ENCODE peak calls at places on chromosomes 11 and 22, in seven cellular contexts. One of them, this sample, is unnamed.

GRCh38 chr11:116547571-116547970 is 225.2 kb downstream of the BUD13 start:
- DNase-seq in naive thymus-derived CD4-positive, alpha-beta T cell: no peak
- DNase-seq in colonic mucosa: no peak
- DNase-seq in AG04449: no peak
- DNase-seq in AG09319: no peak
- DNase-seq in stimulated activated CD4-positive, alpha-beta T cell treated with anti-CD3 and anti-CD28 coated beads, Interleukin-1b, Interleukin-23, amount 100 ng/mL, for 1 hour: no peak
- DNase-seq in Caki2: no peak
- DNase-seq in this sample: no peak

GRCh38 chr11:44658451-44658850 is 68.3 kb upstream of the TSPAN18 start:
- DNase-seq in naive thymus-derived CD4-positive, alpha-beta T cell: no peak
- DNase-seq in colonic mucosa: no peak
- DNase-seq in AG04449: no peak
- DNase-seq in AG09319: no peak
- DNase-seq in stimulated activated CD4-positive, alpha-beta T cell treated with anti-CD3 and anti-CD28 coated beads, Interleukin-1b, Interleukin-23, amount 100 ng/mL, for 1 hour: no peak
- DNase-seq in Caki2: no peak
- DNase-seq in this sample: peak

GRCh38 chr22:49372530-49373288 is 455.0 kb downstream of the BRD1 start:
- DNase-seq in naive thymus-derived CD4-positive, alpha-beta T cell: no peak
- DNase-seq in colonic mucosa: peak
- DNase-seq in AG04449: no peak
- DNase-seq in AG09319: no peak
- DNase-seq in stimulated activated CD4-positive, alpha-beta T cell treated with anti-CD3 and anti-CD28 coated beads, Interleukin-1b, Interleukin-23, amount 100 ng/mL, for 1 hour: no peak
- DNase-seq in Caki2: peak
- DNase-seq in this sample: no peak

GRCh38 chr11:105937331-105937730 is 84.7 kb downstream of the MSANTD4 start:
- DNase-seq in naive thymus-derived CD4-positive, alpha-beta T cell: no peak
- DNase-seq in colonic mucosa: no peak
- DNase-seq in AG04449: no peak
- DNase-seq in AG09319: no peak
- DNase-seq in stimulated activated CD4-positive, alpha-beta T cell treated with anti-CD3 and anti-CD28 coated beads, Interleukin-1b, Interleukin-23, amount 100 ng/mL, for 1 hour: no peak
- DNase-seq in Caki2: peak
- DNase-seq in this sample: no peak

GRCh38 chr11:121351089-121351488 is 58.5 kb downstream of the SC5D start:
- DNase-seq in naive thymus-derived CD4-positive, alpha-beta T cell: no peak
- DNase-seq in colonic mucosa: no peak
- DNase-seq in AG04449: no peak
- DNase-seq in AG09319: no peak
- DNase-seq in stimulated activated CD4-positive, alpha-beta T cell treated with anti-CD3 and anti-CD28 coated beads, Interleukin-1b, Interleukin-23, amount 100 ng/mL, for 1 hour: no peak
- DNase-seq in Caki2: no peak
- DNase-seq in this sample: no peak

GRCh38 chr22:30910358-30910757 is 58.2 kb downstream of the MORC2 start:
- DNase-seq in naive thymus-derived CD4-positive, alpha-beta T cell: no peak
- DNase-seq in colonic mucosa: no peak
- DNase-seq in AG04449: no peak
- DNase-seq in AG09319: no peak
- DNase-seq in stimulated activated CD4-positive, alpha-beta T cell treated with anti-CD3 and anti-CD28 coated beads, Interleukin-1b, Interleukin-23, amount 100 ng/mL, for 1 hour: no peak
- DNase-seq in Caki2: no peak
- DNase-seq in this sample: no peak

GRCh38 chr11:46298699-46299424 is 21.4 kb downstream of the CREB3L1 start:
- DNase-seq in naive thymus-derived CD4-positive, alpha-beta T cell: no peak
- DNase-seq in colonic mucosa: no peak
- DNase-seq in AG04449: no peak
- DNase-seq in AG09319: no peak
- DNase-seq in stimulated activated CD4-positive, alpha-beta T cell treated with anti-CD3 and anti-CD28 coated beads, Interleukin-1b, Interleukin-23, amount 100 ng/mL, for 1 hour: no peak
- DNase-seq in Caki2: no peak
- DNase-seq in this sample: no peak

GRCh38 chr11:29333993-29334780 is 682.6 kb downstream of the KCNA4 start:
- DNase-seq in naive thymus-derived CD4-positive, alpha-beta T cell: no peak
- DNase-seq in colonic mucosa: no peak
- DNase-seq in AG04449: no peak
- DNase-seq in AG09319: no peak
- DNase-seq in stimulated activated CD4-positive, alpha-beta T cell treated with anti-CD3 and anti-CD28 coated beads, Interleukin-1b, Interleukin-23, amount 100 ng/mL, for 1 hour: no peak
- DNase-seq in Caki2: peak
- DNase-seq in this sample: no peak

GRCh38 chr11:64720640-64721358 is 2.2 kb downstream of the NRXN2 start:
- DNase-seq in naive thymus-derived CD4-positive, alpha-beta T cell: no peak
- DNase-seq in colonic mucosa: no peak
- DNase-seq in AG04449: no peak
- DNase-seq in AG09319: no peak
- DNase-seq in stimulated activated CD4-positive, alpha-beta T cell treated with anti-CD3 and anti-CD28 coated beads, Interleukin-1b, Interleukin-23, amount 100 ng/mL, for 1 hour: no peak
- DNase-seq in Caki2: no peak
- DNase-seq in this sample: no peak

GRCh38 chr11:74551754-74552145 is 40.6 kb upstream of the POLD3 start:
- DNase-seq in naive thymus-derived CD4-positive, alpha-beta T cell: no peak
- DNase-seq in colonic mucosa: no peak
- DNase-seq in AG04449: no peak
- DNase-seq in AG09319: no peak
- DNase-seq in stimulated activated CD4-positive, alpha-beta T cell treated with anti-CD3 and anti-CD28 coated beads, Interleukin-1b, Interleukin-23, amount 100 ng/mL, for 1 hour: no peak
- DNase-seq in Caki2: no peak
- DNase-seq in this sample: no peak

GRCh38 chr22:19519041-19519926 is 4.9 kb downstream of the CLDN5 start:
- DNase-seq in naive thymus-derived CD4-positive, alpha-beta T cell: no peak
- DNase-seq in colonic mucosa: no peak
- DNase-seq in AG04449: no peak
- DNase-seq in AG09319: no peak
- DNase-seq in stimulated activated CD4-positive, alpha-beta T cell treated with anti-CD3 and anti-CD28 coated beads, Interleukin-1b, Interleukin-23, amount 100 ng/mL, for 1 hour: no peak
- DNase-seq in Caki2: no peak
- DNase-seq in this sample: no peak

GRCh38 chr11:126601136-126601535 is 245.7 kb downstream of the ST3GAL4 start:
- DNase-seq in naive thymus-derived CD4-positive, alpha-beta T cell: no peak
- DNase-seq in colonic mucosa: no peak
- DNase-seq in AG04449: no peak
- DNase-seq in AG09319: no peak
- DNase-seq in stimulated activated CD4-positive, alpha-beta T cell treated with anti-CD3 and anti-CD28 coated beads, Interleukin-1b, Interleukin-23, amount 100 ng/mL, for 1 hour: no peak
- DNase-seq in Caki2: no peak
- DNase-seq in this sample: no peak

GRCh38 chr11:121300313-121300971 is 7.9 kb downstream of the SC5D start:
- DNase-seq in naive thymus-derived CD4-positive, alpha-beta T cell: no peak
- DNase-seq in colonic mucosa: no peak
- DNase-seq in AG04449: no peak
- DNase-seq in AG09319: no peak
- DNase-seq in stimulated activated CD4-positive, alpha-beta T cell treated with anti-CD3 and anti-CD28 coated beads, Interleukin-1b, Interleukin-23, amount 100 ng/mL, for 1 hour: no peak
- DNase-seq in Caki2: no peak
- DNase-seq in this sample: no peak

GRCh38 chr11:42012261-42012660 is 552.8 kb upstream of the LRRC4C start:
- DNase-seq in naive thymus-derived CD4-positive, alpha-beta T cell: no peak
- DNase-seq in colonic mucosa: no peak
- DNase-seq in AG04449: no peak
- DNase-seq in AG09319: no peak
- DNase-seq in stimulated activated CD4-positive, alpha-beta T cell treated with anti-CD3 and anti-CD28 coated beads, Interleukin-1b, Interleukin-23, amount 100 ng/mL, for 1 hour: no peak
- DNase-seq in Caki2: no peak
- DNase-seq in this sample: no peak

GRCh38 chr11:21411114-21411513 is 741.7 kb downstream of the NELL1 start:
- DNase-seq in naive thymus-derived CD4-positive, alpha-beta T cell: no peak
- DNase-seq in colonic mucosa: no peak
- DNase-seq in AG04449: no peak
- DNase-seq in AG09319: no peak
- DNase-seq in stimulated activated CD4-positive, alpha-beta T cell treated with anti-CD3 and anti-CD28 coated beads, Interleukin-1b, Interleukin-23, amount 100 ng/mL, for 1 hour: no peak
- DNase-seq in Caki2: no peak
- DNase-seq in this sample: no peak

GRCh38 chr11:47413908-47414684 is 5.7 kb downstream of the SLC39A13 start:
- DNase-seq in naive thymus-derived CD4-positive, alpha-beta T cell: no peak
- DNase-seq in colonic mucosa: no peak
- DNase-seq in AG04449: no peak
- DNase-seq in AG09319: no peak
- DNase-seq in stimulated activated CD4-positive, alpha-beta T cell treated with anti-CD3 and anti-CD28 coated beads, Interleukin-1b, Interleukin-23, amount 100 ng/mL, for 1 hour: no peak
- DNase-seq in Caki2: no peak
- DNase-seq in this sample: no peak

GRCh38 chr11:63620928-63621539 is 6.8 kb upstream of the PLAAT3 start:
- DNase-seq in naive thymus-derived CD4-positive, alpha-beta T cell: no peak
- DNase-seq in colonic mucosa: no peak
- DNase-seq in AG04449: no peak
- DNase-seq in AG09319: no peak
- DNase-seq in stimulated activated CD4-positive, alpha-beta T cell treated with anti-CD3 and anti-CD28 coated beads, Interleukin-1b, Interleukin-23, amount 100 ng/mL, for 1 hour: no peak
- DNase-seq in Caki2: no peak
- DNase-seq in this sample: no peak

GRCh38 chr22:46421272-46421671 is 85.8 kb downstream of the TRMU start:
- DNase-seq in naive thymus-derived CD4-positive, alpha-beta T cell: no peak
- DNase-seq in colonic mucosa: no peak
- DNase-seq in AG04449: no peak
- DNase-seq in AG09319: no peak
- DNase-seq in stimulated activated CD4-positive, alpha-beta T cell treated with anti-CD3 and anti-CD28 coated beads, Interleukin-1b, Interleukin-23, amount 100 ng/mL, for 1 hour: no peak
- DNase-seq in Caki2: peak
- DNase-seq in this sample: peak

GRCh38 chr11:37108436-37109204 is 510.6 kb upstream of the RAG2 start:
- DNase-seq in naive thymus-derived CD4-positive, alpha-beta T cell: no peak
- DNase-seq in colonic mucosa: no peak
- DNase-seq in AG04449: no peak
- DNase-seq in AG09319: no peak
- DNase-seq in stimulated activated CD4-positive, alpha-beta T cell treated with anti-CD3 and anti-CD28 coated beads, Interleukin-1b, Interleukin-23, amount 100 ng/mL, for 1 hour: no peak
- DNase-seq in Caki2: no peak
- DNase-seq in this sample: no peak

GRCh38 chr11:126029805-126030204 is 32.9 kb downstream of the CDON start:
- DNase-seq in naive thymus-derived CD4-positive, alpha-beta T cell: no peak
- DNase-seq in colonic mucosa: no peak
- DNase-seq in AG04449: no peak
- DNase-seq in AG09319: no peak
- DNase-seq in stimulated activated CD4-positive, alpha-beta T cell treated with anti-CD3 and anti-CD28 coated beads, Interleukin-1b, Interleukin-23, amount 100 ng/mL, for 1 hour: no peak
- DNase-seq in Caki2: no peak
- DNase-seq in this sample: no peak

GRCh38 chr11:65471410-65471762 is 27.5 kb upstream of the MALAT1 start:
- DNase-seq in naive thymus-derived CD4-positive, alpha-beta T cell: no peak
- DNase-seq in colonic mucosa: peak
- DNase-seq in AG04449: no peak
- DNase-seq in AG09319: no peak
- DNase-seq in stimulated activated CD4-positive, alpha-beta T cell treated with anti-CD3 and anti-CD28 coated beads, Interleukin-1b, Interleukin-23, amount 100 ng/mL, for 1 hour: no peak
- DNase-seq in Caki2: no peak
- DNase-seq in this sample: no peak

GRCh38 chr22:30078320-30079311 is 1.6 kb upstream of the HORMAD2 start:
- DNase-seq in naive thymus-derived CD4-positive, alpha-beta T cell: peak
- DNase-seq in colonic mucosa: no peak
- DNase-seq in AG04449: no peak
- DNase-seq in AG09319: no peak
- DNase-seq in stimulated activated CD4-positive, alpha-beta T cell treated with anti-CD3 and anti-CD28 coated beads, Interleukin-1b, Interleukin-23, amount 100 ng/mL, for 1 hour: no peak
- DNase-seq in Caki2: no peak
- DNase-seq in this sample: peak

GRCh38 chr11:22555901-22556300 is 69.7 kb downstream of the FANCF start:
- DNase-seq in naive thymus-derived CD4-positive, alpha-beta T cell: no peak
- DNase-seq in colonic mucosa: no peak
- DNase-seq in AG04449: no peak
- DNase-seq in AG09319: no peak
- DNase-seq in stimulated activated CD4-positive, alpha-beta T cell treated with anti-CD3 and anti-CD28 coated beads, Interleukin-1b, Interleukin-23, amount 100 ng/mL, for 1 hour: no peak
- DNase-seq in Caki2: no peak
- DNase-seq in this sample: no peak

GRCh38 chr11:68044898-68045351 is 6.1 kb downstream of the TCIRG1 start:
- DNase-seq in naive thymus-derived CD4-positive, alpha-beta T cell: no peak
- DNase-seq in colonic mucosa: no peak
- DNase-seq in AG04449: no peak
- DNase-seq in AG09319: no peak
- DNase-seq in stimulated activated CD4-positive, alpha-beta T cell treated with anti-CD3 and anti-CD28 coated beads, Interleukin-1b, Interleukin-23, amount 100 ng/mL, for 1 hour: no peak
- DNase-seq in Caki2: no peak
- DNase-seq in this sample: no peak

GRCh38 chr11:44651535-44652130 is 75.1 kb upstream of the TSPAN18 start:
- DNase-seq in naive thymus-derived CD4-positive, alpha-beta T cell: no peak
- DNase-seq in colonic mucosa: no peak
- DNase-seq in AG04449: no peak
- DNase-seq in AG09319: no peak
- DNase-seq in stimulated activated CD4-positive, alpha-beta T cell treated with anti-CD3 and anti-CD28 coated beads, Interleukin-1b, Interleukin-23, amount 100 ng/mL, for 1 hour: no peak
- DNase-seq in Caki2: no peak
- DNase-seq in this sample: no peak

GRCh38 chr11:111939836-111940604 is 2.9 kb downstream of the DIXDC1 start:
- DNase-seq in naive thymus-derived CD4-positive, alpha-beta T cell: no peak
- DNase-seq in colonic mucosa: no peak
- DNase-seq in AG04449: peak
- DNase-seq in AG09319: peak
- DNase-seq in stimulated activated CD4-positive, alpha-beta T cell treated with anti-CD3 and anti-CD28 coated beads, Interleukin-1b, Interleukin-23, amount 100 ng/mL, for 1 hour: no peak
- DNase-seq in Caki2: peak
- DNase-seq in this sample: no peak

GRCh38 chr22:50446708-50447575 is 27.9 kb downstream of the SBF1 start:
- DNase-seq in naive thymus-derived CD4-positive, alpha-beta T cell: no peak
- DNase-seq in colonic mucosa: no peak
- DNase-seq in AG04449: no peak
- DNase-seq in AG09319: no peak
- DNase-seq in stimulated activated CD4-positive, alpha-beta T cell treated with anti-CD3 and anti-CD28 coated beads, Interleukin-1b, Interleukin-23, amount 100 ng/mL, for 1 hour: no peak
- DNase-seq in Caki2: no peak
- DNase-seq in this sample: no peak

GRCh38 chr11:96101146-96101545 is 177.2 kb upstream of the MTMR2 start:
- DNase-seq in naive thymus-derived CD4-positive, alpha-beta T cell: no peak
- DNase-seq in colonic mucosa: no peak
- DNase-seq in AG04449: no peak
- DNase-seq in AG09319: no peak
- DNase-seq in stimulated activated CD4-positive, alpha-beta T cell treated with anti-CD3 and anti-CD28 coated beads, Interleukin-1b, Interleukin-23, amount 100 ng/mL, for 1 hour: no peak
- DNase-seq in Caki2: peak
- DNase-seq in this sample: no peak

GRCh38 chr11:95788921-95789505 is 569 bp downstream of the FAM76B start:
- DNase-seq in naive thymus-derived CD4-positive, alpha-beta T cell: no peak
- DNase-seq in colonic mucosa: no peak
- DNase-seq in AG04449: no peak
- DNase-seq in AG09319: no peak
- DNase-seq in stimulated activated CD4-positive, alpha-beta T cell treated with anti-CD3 and anti-CD28 coated beads, Interleukin-1b, Interleukin-23, amount 100 ng/mL, for 1 hour: no peak
- DNase-seq in Caki2: peak
- DNase-seq in this sample: peak

GRCh38 chr22:49623715-49624114 is 204.0 kb downstream of the BRD1 start:
- DNase-seq in naive thymus-derived CD4-positive, alpha-beta T cell: no peak
- DNase-seq in colonic mucosa: no peak
- DNase-seq in AG04449: no peak
- DNase-seq in AG09319: no peak
- DNase-seq in stimulated activated CD4-positive, alpha-beta T cell treated with anti-CD3 and anti-CD28 coated beads, Interleukin-1b, Interleukin-23, amount 100 ng/mL, for 1 hour: no peak
- DNase-seq in Caki2: no peak
- DNase-seq in this sample: no peak

GRCh38 chr11:129280027-129280811 is 88.1 kb upstream of the ARHGAP32 start:
- DNase-seq in naive thymus-derived CD4-positive, alpha-beta T cell: peak
- DNase-seq in colonic mucosa: no peak
- DNase-seq in AG04449: no peak
- DNase-seq in AG09319: no peak
- DNase-seq in stimulated activated CD4-positive, alpha-beta T cell treated with anti-CD3 and anti-CD28 coated beads, Interleukin-1b, Interleukin-23, amount 100 ng/mL, for 1 hour: no peak
- DNase-seq in Caki2: no peak
- DNase-seq in this sample: no peak

GRCh38 chr11:65786786-65787636 is at the start of gene OVOL1:
- DNase-seq in naive thymus-derived CD4-positive, alpha-beta T cell: no peak
- DNase-seq in colonic mucosa: peak
- DNase-seq in AG04449: no peak
- DNase-seq in AG09319: no peak
- DNase-seq in stimulated activated CD4-positive, alpha-beta T cell treated with anti-CD3 and anti-CD28 coated beads, Interleukin-1b, Interleukin-23, amount 100 ng/mL, for 1 hour: no peak
- DNase-seq in Caki2: no peak
- DNase-seq in this sample: peak

GRCh38 chr11:92920295-92920694 is 49.2 kb upstream of the MTNR1B start:
- DNase-seq in naive thymus-derived CD4-positive, alpha-beta T cell: no peak
- DNase-seq in colonic mucosa: no peak
- DNase-seq in AG04449: no peak
- DNase-seq in AG09319: no peak
- DNase-seq in stimulated activated CD4-positive, alpha-beta T cell treated with anti-CD3 and anti-CD28 coated beads, Interleukin-1b, Interleukin-23, amount 100 ng/mL, for 1 hour: no peak
- DNase-seq in Caki2: no peak
- DNase-seq in this sample: no peak

GRCh38 chr11:83951521-83951920 is 665.4 kb upstream of the CCDC90B start:
- DNase-seq in naive thymus-derived CD4-positive, alpha-beta T cell: no peak
- DNase-seq in colonic mucosa: peak
- DNase-seq in AG04449: no peak
- DNase-seq in AG09319: no peak
- DNase-seq in stimulated activated CD4-positive, alpha-beta T cell treated with anti-CD3 and anti-CD28 coated beads, Interleukin-1b, Interleukin-23, amount 100 ng/mL, for 1 hour: no peak
- DNase-seq in Caki2: no peak
- DNase-seq in this sample: no peak

GRCh38 chr22:17314472-17314871 is 54.8 kb upstream of the CECR2 start:
- DNase-seq in naive thymus-derived CD4-positive, alpha-beta T cell: no peak
- DNase-seq in colonic mucosa: no peak
- DNase-seq in AG04449: no peak
- DNase-seq in AG09319: no peak
- DNase-seq in stimulated activated CD4-positive, alpha-beta T cell treated with anti-CD3 and anti-CD28 coated beads, Interleukin-1b, Interleukin-23, amount 100 ng/mL, for 1 hour: no peak
- DNase-seq in Caki2: no peak
- DNase-seq in this sample: no peak

GRCh38 chr22:44047891-44048301 is 23.8 kb downstream of the PARVB start:
- DNase-seq in naive thymus-derived CD4-positive, alpha-beta T cell: no peak
- DNase-seq in colonic mucosa: no peak
- DNase-seq in AG04449: no peak
- DNase-seq in AG09319: no peak
- DNase-seq in stimulated activated CD4-positive, alpha-beta T cell treated with anti-CD3 and anti-CD28 coated beads, Interleukin-1b, Interleukin-23, amount 100 ng/mL, for 1 hour: no peak
- DNase-seq in Caki2: no peak
- DNase-seq in this sample: no peak

GRCh38 chr11:94128171-94128745 is 383 bp upstream of the PANX1 start:
- DNase-seq in naive thymus-derived CD4-positive, alpha-beta T cell: no peak
- DNase-seq in colonic mucosa: no peak
- DNase-seq in AG04449: no peak
- DNase-seq in AG09319: no peak
- DNase-seq in stimulated activated CD4-positive, alpha-beta T cell treated with anti-CD3 and anti-CD28 coated beads, Interleukin-1b, Interleukin-23, amount 100 ng/mL, for 1 hour: no peak
- DNase-seq in Caki2: no peak
- DNase-seq in this sample: no peak